ENCODE peak calls at places on chromosome 21, in ten cellular contexts. B, P, J, I, U, Q, G, L, E and V are unnamed samples.

GRCh38 chr21:35643176-35643575 is 417.1 kb downstream of the SETD4 start:
- DNase-seq in I (no peak), E (no peak), G (no peak), L (no peak), J (no peak), U (no peak), Q (no peak), B (no peak), P (peak), V (no peak)

GRCh38 chr21:21200939-21201610 is 202.9 kb downstream of the NCAM2 start:
- DNase-seq in E (no peak), G (no peak), L (no peak), P (peak), J (no peak), U (no peak), B (no peak), Q (no peak), I (no peak), V (no peak)

GRCh38 chr21:15722591-15723324 is 7.0 kb upstream of the USP25 start:
- DNase-seq in I (no peak), P (no peak), B (no peak), Q (no peak), L (no peak), J (no peak), G (no peak), U (no peak), E (no peak), V (no peak)

GRCh38 chr21:32954353-32954752 is 71.4 kb upstream of the OLIG2 start:
- DNase-seq in J (no peak), L (no peak), U (no peak), B (no peak), G (no peak), P (no peak), E (no peak), I (no peak), Q (no peak), V (no peak)

GRCh38 chr21:34524671-34525601 is 12.9 kb upstream of the KCNE1 start:
- DNase-seq in G (no peak), I (no peak), B (no peak), E (no peak), P (peak), L (no peak), J (no peak), Q (no peak), U (no peak), V (no peak)

GRCh38 chr21:15437873-15438272 is 291.9 kb upstream of the USP25 start:
- DNase-seq in P (peak), G (peak), U (no peak), J (peak), B (no peak), E (no peak), I (no peak), Q (no peak), L (peak), V (no peak)

GRCh38 chr21:42439284-42440186 is 35.8 kb downstream of the UBASH3A start:
- DNase-seq in G (no peak), B (no peak), Q (no peak), J (peak), L (peak), P (peak), E (no peak), I (no peak), U (no peak), V (no peak)

GRCh38 chr21:45318556-45319341 is 31.1 kb upstream of the POFUT2 start:
- DNase-seq in E (no peak), U (no peak), J (no peak), P (peak), G (no peak), B (no peak), Q (no peak), I (no peak), L (no peak), V (no peak)

GRCh38 chr21:15543473-15543872 is 186.3 kb upstream of the USP25 start:
- DNase-seq in G (no peak), P (no peak), Q (no peak), U (no peak), E (no peak), I (no peak), L (no peak), B (no peak), J (no peak), V (no peak)

GRCh38 chr21:15221799-15222386 is 157.1 kb upstream of the NRIP1 start:
- DNase-seq in P (peak), B (peak), G (no peak), E (no peak), Q (no peak), U (no peak), I (no peak), L (peak), J (no peak), V (no peak)

GRCh38 chr21:46091118-46091517 is 6.8 kb upstream of the COL6A2 start:
- DNase-seq in I (no peak), E (no peak), B (no peak), Q (no peak), U (no peak), J (no peak), L (no peak), G (no peak), P (no peak), V (no peak)

GRCh38 chr21:45590246-45590725 is 48.0 kb upstream of the SLC19A1 start:
- DNase-seq in G (peak), E (no peak), J (peak), P (peak), Q (peak), L (peak), I (peak), U (peak), B (peak), V (no peak)

GRCh38 chr21:46295177-46295711 is 9.1 kb downstream of the YBEY start:
- DNase-seq in E (no peak), G (no peak), U (no peak), L (no peak), P (peak), I (no peak), J (no peak), B (no peak), Q (no peak), V (no peak)

GRCh38 chr21:42254631-42255030 is 35.7 kb downstream of the ABCG1 start:
- DNase-seq in U (no peak), B (no peak), L (no peak), P (no peak), I (no peak), E (no peak), Q (no peak), J (no peak), G (no peak), V (no peak)

GRCh38 chr21:35428041-35428400 is 378.9 kb upstream of the RUNX1 start:
- DNase-seq in B (no peak), Q (no peak), L (no peak), U (no peak), G (no peak), P (peak), I (no peak), E (no peak), J (no peak), V (no peak)

GRCh38 chr21:45736042-45736704 is 92.6 kb downstream of the PCBP3 start:
- DNase-seq in L (no peak), G (no peak), J (peak), P (no peak), E (no peak), Q (no peak), U (no peak), I (no peak), B (no peak), V (no peak)

GRCh38 chr21:35226302-35226701 is 177.2 kb upstream of the RUNX1 start:
- DNase-seq in I (no peak), E (no peak), P (peak), Q (no peak), U (no peak), B (peak), G (no peak), J (no peak), L (no peak), V (no peak)

GRCh38 chr21:45721656-45722055 is 78.1 kb downstream of the PCBP3 start:
- DNase-seq in E (no peak), P (no peak), G (no peak), I (no peak), J (no peak), L (no peak), Q (no peak), U (no peak), B (no peak), V (no peak)

GRCh38 chr21:42212261-42212660 is 6.7 kb upstream of the ABCG1 start:
- DNase-seq in E (no peak), J (no peak), Q (no peak), G (no peak), P (no peak), B (no peak), U (no peak), I (no peak), L (no peak), V (no peak)

GRCh38 chr21:42123509-42123908 is 52.4 kb downstream of the UMODL1 start:
- DNase-seq in U (no peak), G (no peak), P (no peak), E (no peak), B (no peak), I (no peak), L (no peak), Q (no peak), J (no peak), V (no peak)

GRCh38 chr21:35861656-35862055 is 198.7 kb downstream of the SETD4 start:
- DNase-seq in G (no peak), E (no peak), I (no peak), J (no peak), L (no peak), Q (no peak), U (no peak), B (no peak), P (peak), V (no peak)

GRCh38 chr21:42400525-42400924 is 3.2 kb upstream of the UBASH3A start:
- DNase-seq in P (peak), G (no peak), U (no peak), B (no peak), J (no peak), E (no peak), I (no peak), L (peak), Q (no peak), V (no peak)

GRCh38 chr21:42255825-42256224 is 36.9 kb downstream of the ABCG1 start:
- DNase-seq in I (peak), U (no peak), B (no peak), G (no peak), E (no peak), L (no peak), J (no peak), P (no peak), Q (no peak), V (no peak)

GRCh38 chr21:45074818-45075605 is 632 bp downstream of the ADARB1 start:
- DNase-seq in U (no peak), P (no peak), I (peak), E (no peak), J (peak), G (peak), Q (no peak), B (peak), L (peak), V (peak)

GRCh38 chr21:15809818-15810217 is 80.0 kb downstream of the USP25 start:
- DNase-seq in U (no peak), I (no peak), E (no peak), B (no peak), G (no peak), Q (no peak), J (no peak), P (peak), L (no peak), V (no peak)

GRCh38 chr21:41993744-41994143 is 16.4 kb downstream of the ZBTB21 start:
- DNase-seq in L (no peak), Q (no peak), J (no peak), G (no peak), U (no peak), E (no peak), B (no peak), I (no peak), P (peak), V (no peak)

GRCh38 chr21:33682992-33683627 is 40.8 kb downstream of the ITSN1 start:
- DNase-seq in L (peak), Q (no peak), B (peak), P (peak), J (no peak), I (no peak), E (no peak), G (no peak), U (no peak), V (no peak)

GRCh38 chr21:37220981-37221664 is 46.0 kb downstream of the VPS26C start:
- DNase-seq in B (peak), U (peak), L (peak), I (peak), G (peak), P (peak), J (peak), E (peak), Q (peak), V (peak)
- TF ChIP-seq CTCF in B (peak), U (no peak), L (peak), I (peak), G (peak), P (no peak), J (peak), E (no peak), Q (no peak), V (no peak)

GRCh38 chr21:28742527-28742926 is 250.2 kb downstream of the LTN1 start:
- DNase-seq in Q (no peak), J (no peak), I (no peak), B (no peak), U (no peak), G (no peak), P (peak), L (no peak), E (no peak), V (no peak)
- TF ChIP-seq CTCF in Q (no peak), J (no peak), I (no peak), B (peak), U (no peak), G (no peak), P (peak), L (no peak), E (peak), V (no peak)

GRCh38 chr21:23401278-23401677 is 2206.0 kb downstream of the MRPL39 start:
- DNase-seq in J (no peak), B (peak), U (no peak), L (peak), I (no peak), P (peak), G (no peak), E (no peak), Q (no peak), V (no peak)
- TF ChIP-seq CTCF in J (no peak), B (no peak), U (no peak), L (peak), I (no peak), P (no peak), G (no peak), E (peak), Q (no peak), V (peak)

GRCh38 chr21:31347435-31348032 is 3.5 kb upstream of the TIAM1 start:
- DNase-seq in E (no peak), G (no peak), J (no peak), L (no peak), I (no peak), Q (no peak), B (peak), P (peak), U (no peak), V (no peak)
- TF ChIP-seq CTCF in E (peak), G (peak), J (no peak), L (no peak), I (peak), Q (no peak), B (peak), P (peak), U (peak), V (peak)

GRCh38 chr21:38329176-38329575 is 72.4 kb downstream of the KCNJ15 start:
- DNase-seq in P (no peak), Q (no peak), J (no peak), L (no peak), E (no peak), I (no peak), U (no peak), G (no peak), B (no peak), V (no peak)
- TF ChIP-seq CTCF in P (no peak), Q (no peak), J (no peak), L (no peak), E (no peak), I (no peak), U (no peak), G (no peak), B (no peak), V (no peak)

DNA sequence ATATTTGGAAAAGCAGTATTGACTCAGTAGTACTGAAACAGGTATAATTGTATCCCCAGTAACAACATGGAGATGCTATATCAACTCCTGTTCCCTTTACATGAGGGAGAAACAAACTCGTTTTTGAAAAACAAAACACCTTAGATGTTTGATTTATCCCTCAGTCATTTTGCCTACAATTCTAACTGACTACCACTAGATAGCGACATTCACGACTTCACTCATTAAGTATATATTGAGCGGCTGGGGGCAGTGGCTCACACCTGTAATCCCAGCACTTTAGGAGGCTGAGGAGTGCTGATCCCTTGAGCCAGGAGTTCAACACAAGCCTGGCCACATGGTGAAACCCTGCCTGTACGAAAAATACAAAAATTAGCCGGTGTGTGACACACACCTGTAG is 83.3 kb downstream of the CYYR1 start:
- DNase-seq in E (no peak), P (no peak), L (no peak), U (no peak), Q (no peak), B (no peak), G (no peak), J (no peak), I (no peak), V (no peak)
- TF ChIP-seq CTCF in E (peak), P (no peak), L (no peak), U (no peak), Q (no peak), B (no peak), G (no peak), J (no peak), I (no peak), V (no peak)